ENCODE peak calls at places on chromosomes 2 and 18, in ten cellular contexts. D is neural progenitor cell; L is GM23248; S is SJSA1; K is HL-60; M is CD8-positive, alpha-beta T cell; P is small intestine; V is pancreas; O is aorta; N is A549. E is an unnamed sample.

GRCh38 chr2:98348066-98348561 is 1.9 kb downstream of the CNGA3 start:
- DNase-seq in D (peak), L (peak), S (no peak), K (no peak), M (no peak), P (peak), V (no peak), O (no peak), N (peak), E (no peak)

GRCh38 chr18:34598136-34598635 is 111.9 kb upstream of the DTNA start:
- DNase-seq in D (no peak), L (no peak), S (peak), K (no peak), M (no peak), P (no peak), V (no peak), O (no peak), N (no peak), E (no peak)

GRCh38 chr2:19711470-19712372 is 190.1 kb downstream of the TTC32 start:
- DNase-seq in D (peak), L (peak), S (peak), K (no peak), M (no peak), P (peak), V (no peak), O (peak), N (peak), E (no peak)

GRCh38 chr2:213046431-213046830 is 105.0 kb downstream of the IKZF2 start:
- DNase-seq in D (no peak), L (no peak), S (no peak), K (no peak), M (no peak), P (no peak), V (no peak), O (no peak), N (no peak), E (no peak)

GRCh38 chr2:179340678-179341077 is 76.0 kb upstream of the SESTD1 start:
- DNase-seq in D (peak), L (peak), S (no peak), K (peak), M (no peak), P (peak), V (no peak), O (no peak), N (peak), E (no peak)

GRCh38 chr18:45335644-45336043 is 279.6 kb upstream of the SLC14A2 start:
- DNase-seq in D (no peak), L (peak), S (no peak), K (no peak), M (no peak), P (peak), V (no peak), O (no peak), N (no peak), E (no peak)

GRCh38 chr2:119808516-119809147 is 48.9 kb downstream of the PTPN4 start:
- DNase-seq in D (no peak), L (peak), S (no peak), K (no peak), M (no peak), P (no peak), V (no peak), O (no peak), N (no peak), E (no peak)

GRCh38 chr2:30417253-30417652 is 29.8 kb upstream of the LCLAT1 start:
- DNase-seq in D (peak), L (no peak), S (no peak), K (peak), M (no peak), P (no peak), V (no peak), O (no peak), N (no peak), E (no peak)

GRCh38 chr18:77344777-77345507 is 95.3 kb downstream of the GALR1 start:
- DNase-seq in D (no peak), L (peak), S (peak), K (no peak), M (no peak), P (no peak), V (no peak), O (no peak), N (no peak), E (no peak)

GRCh38 chr2:64319930-64320329 is 134.0 kb upstream of the LGALSL start:
- DNase-seq in D (no peak), L (no peak), S (no peak), K (no peak), M (no peak), P (no peak), V (no peak), O (no peak), N (no peak), E (no peak)

GRCh38 chr2:189128961-189129360 is 50.6 kb downstream of the COL5A2 start:
- DNase-seq in D (no peak), L (peak), S (peak), K (no peak), M (no peak), P (no peak), V (no peak), O (no peak), N (no peak), E (no peak)

GRCh38 chr2:176421291-176422050 is 152.2 kb downstream of the MTX2 start:
- DNase-seq in D (no peak), L (no peak), S (no peak), K (no peak), M (no peak), P (no peak), V (no peak), O (no peak), N (no peak), E (no peak)

GRCh38 chr2:19845323-19845920 is 56.4 kb downstream of the TTC32 start:
- DNase-seq in D (no peak), L (no peak), S (no peak), K (no peak), M (no peak), P (no peak), V (no peak), O (no peak), N (no peak), E (no peak)

GRCh38 chr18:33444699-33445098 is 4.2 kb upstream of the CCDC178 start:
- DNase-seq in D (no peak), L (no peak), S (no peak), K (no peak), M (no peak), P (no peak), V (no peak), O (no peak), N (no peak), E (no peak)

GRCh38 chr2:115297056-115297455 is 854.6 kb downstream of the DPP10 start:
- DNase-seq in D (no peak), L (no peak), S (no peak), K (no peak), M (no peak), P (no peak), V (no peak), O (no peak), N (no peak), E (no peak)

GRCh38 chr2:239193925-239194687 is 206.7 kb downstream of the HDAC4 start:
- DNase-seq in D (peak), L (peak), S (no peak), K (no peak), M (no peak), P (no peak), V (no peak), O (no peak), N (peak), E (no peak)

GRCh38 chr2:119760876-119761275 is 1.2 kb downstream of the PTPN4 start:
- DNase-seq in D (no peak), L (peak), S (no peak), K (no peak), M (no peak), P (peak), V (no peak), O (no peak), N (no peak), E (no peak)

GRCh38 chr2:207334631-207335371 is 169.1 kb upstream of the KLF7 start:
- DNase-seq in D (peak), L (peak), S (peak), K (no peak), M (no peak), P (no peak), V (no peak), O (peak), N (peak), E (no peak)
- H3K4me3 ChIP-seq in D (peak), L (peak), S (peak), K (no peak), M (no peak), P (no peak), V (no peak), O (no peak), N (peak), E (peak)

GRCh38 chr2:27958711-27959378 is 68.3 kb downstream of the BABAM2 start:
- DNase-seq in D (peak), L (peak), S (peak), K (no peak), M (no peak), P (no peak), V (no peak), O (no peak), N (no peak), E (no peak)

GRCh38 chr2:27955762-27956161 is 65.2 kb downstream of the BABAM2 start:
- DNase-seq in D (no peak), L (peak), S (no peak), K (no peak), M (no peak), P (no peak), V (no peak), O (no peak), N (no peak), E (no peak)

GRCh38 chr2:27954771-27955384 is 64.3 kb downstream of the BABAM2 start:
- DNase-seq in D (no peak), L (peak), S (peak), K (peak), M (peak), P (no peak), V (no peak), O (peak), N (peak), E (peak)

GRCh38 chr2:27959496-27959895 is 69.0 kb downstream of the BABAM2 start:
- DNase-seq in D (no peak), L (peak), S (peak), K (peak), M (no peak), P (peak), V (no peak), O (no peak), N (peak), E (no peak)

DNA sequence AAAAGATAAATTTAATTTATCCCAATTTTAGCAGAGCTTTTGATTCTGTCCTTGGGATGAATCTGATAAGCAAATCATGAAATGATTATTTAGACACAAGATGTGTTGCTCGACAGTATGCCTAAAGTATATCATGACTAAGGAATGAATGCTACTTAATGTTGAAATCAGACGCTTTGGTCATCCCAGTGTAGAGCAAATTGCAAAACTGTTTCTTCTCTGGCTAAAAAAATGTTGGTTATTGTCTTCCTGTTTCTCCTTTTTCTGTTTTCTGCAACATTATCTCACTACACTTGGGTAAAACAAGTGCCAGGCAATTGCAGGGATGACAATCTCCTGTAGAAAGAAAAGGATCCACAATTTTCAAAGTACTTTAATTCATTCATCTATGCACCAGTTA is 66.4 kb downstream of the BABAM2 start:
- DNase-seq in D (no peak), L (peak), S (no peak), K (peak), M (no peak), P (no peak), V (no peak), O (no peak), N (no peak), E (no peak)
- H3K27ac ChIP-seq in D (no peak), L (peak), S (no peak), K (peak), M (no peak), P (no peak), V (no peak), O (no peak), N (peak), E (no peak)

GRCh38 chr18:22682720-22683119 is 250.4 kb upstream of the RBBP8 start:
- DNase-seq in D (no peak), L (no peak), S (no peak), K (no peak), M (no peak), P (peak), V (no peak), O (no peak), N (no peak), E (no peak)

GRCh38 chr18:22683786-22684185 is 249.3 kb upstream of the RBBP8 start:
- DNase-seq in D (no peak), L (no peak), S (no peak), K (no peak), M (no peak), P (peak), V (no peak), O (no peak), N (peak), E (no peak)

GRCh38 chr18:22684268-22684667 is 248.9 kb upstream of the RBBP8 start:
- DNase-seq in D (no peak), L (no peak), S (no peak), K (no peak), M (no peak), P (no peak), V (no peak), O (no peak), N (no peak), E (no peak)

GRCh38 chr18:22681912-22682311 is 251.2 kb upstream of the RBBP8 start:
- DNase-seq in D (no peak), L (no peak), S (no peak), K (no peak), M (no peak), P (no peak), V (no peak), O (no peak), N (no peak), E (no peak)

GRCh38 chr18:22683196-22683676 is 249.9 kb upstream of the RBBP8 start:
- DNase-seq in D (no peak), L (peak), S (peak), K (no peak), M (no peak), P (peak), V (peak), O (peak), N (peak), E (no peak)
- H3K4me3 ChIP-seq in D (no peak), L (no peak), S (no peak), K (no peak), M (no peak), P (no peak), V (no peak), O (no peak), N (no peak), E (no peak)

GRCh38 chr2:191539068-191539467 is 138.9 kb upstream of the NABP1 start:
- DNase-seq in D (peak), L (peak), S (peak), K (peak), M (peak), P (peak), V (no peak), O (no peak), N (peak), E (no peak)

GRCh38 chr2:191533693-191534175 is 144.2 kb upstream of the NABP1 start:
- DNase-seq in D (no peak), L (peak), S (no peak), K (peak), M (no peak), P (no peak), V (no peak), O (no peak), N (no peak), E (no peak)

GRCh38 chr2:191540681-191541080 is 137.3 kb upstream of the NABP1 start:
- DNase-seq in D (no peak), L (no peak), S (no peak), K (no peak), M (no peak), P (no peak), V (no peak), O (no peak), N (no peak), E (no peak)

GRCh38 chr2:191538334-191538910 is 139.5 kb upstream of the NABP1 start:
- DNase-seq in D (no peak), L (no peak), S (no peak), K (no peak), M (no peak), P (no peak), V (no peak), O (no peak), N (no peak), E (no peak)
- H3K27ac ChIP-seq in D (no peak), L (no peak), S (no peak), K (no peak), M (no peak), P (no peak), V (no peak), O (no peak), N (no peak), E (no peak)

DNA sequence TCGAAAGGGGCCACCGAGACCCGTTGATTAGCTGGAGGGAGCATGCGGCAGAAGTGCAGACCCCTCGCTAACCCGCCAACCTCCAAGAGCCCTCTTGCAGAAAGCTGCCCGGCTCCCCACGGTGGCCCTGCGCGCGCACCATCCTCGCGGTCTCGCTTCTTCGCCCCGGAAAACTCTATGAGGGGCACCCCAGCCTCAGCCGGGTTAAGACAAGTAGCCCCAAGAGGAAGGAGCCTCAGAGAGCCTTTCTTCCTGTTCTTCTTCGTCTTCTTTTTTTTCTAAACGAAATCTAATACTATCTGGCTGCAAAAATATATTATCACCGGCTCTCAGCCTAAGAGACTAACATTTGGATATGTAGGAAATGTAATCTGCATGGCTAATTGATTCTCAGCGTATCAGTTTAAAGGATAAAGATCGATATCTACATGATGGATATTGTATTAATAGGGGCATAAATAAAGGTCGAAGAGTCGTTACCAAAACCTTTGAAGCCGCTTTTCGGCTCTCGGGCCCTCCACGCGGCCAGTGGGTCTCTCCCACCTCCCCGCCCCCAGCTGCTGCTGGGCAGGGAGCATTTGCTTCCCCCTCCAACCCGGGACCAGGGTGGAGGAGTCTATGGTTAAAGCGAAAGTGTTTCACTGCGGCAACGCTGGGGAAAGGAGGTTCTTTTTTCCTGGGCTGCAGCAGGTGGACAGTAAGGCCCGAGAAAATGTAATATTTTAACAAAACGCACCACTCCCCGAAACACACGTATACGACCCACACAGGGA is 6.1 kb upstream of the PAX3 start:
- DNase-seq in D (peak), L (no peak), S (no peak), K (no peak), M (no peak), P (no peak), V (peak), O (no peak), N (no peak), E (no peak)
- H3K4me3 ChIP-seq in D (peak), L (peak), S (no peak), K (peak), M (peak), P (no peak), V (no peak), O (peak), N (peak), E (peak)

GRCh38 chr2:33726415-33726814 is 127.3 kb upstream of the FAM98A start:
- DNase-seq in D (no peak), L (no peak), S (no peak), K (no peak), M (no peak), P (no peak), V (no peak), O (no peak), N (no peak), E (no peak)
- H3K27ac ChIP-seq in D (no peak), L (no peak), S (no peak), K (no peak), M (no peak), P (no peak), V (no peak), O (no peak), N (no peak), E (no peak)

GRCh38 chr18:13545955-13546354 is 180.4 kb downstream of the FAM210A start:
- DNase-seq in D (no peak), L (no peak), S (no peak), K (no peak), M (no peak), P (no peak), V (no peak), O (no peak), N (no peak), E (no peak)

GRCh38 chr18:13548944-13549878 is 177.1 kb downstream of the FAM210A start:
- DNase-seq in D (no peak), L (no peak), S (no peak), K (no peak), M (no peak), P (no peak), V (no peak), O (no peak), N (no peak), E (no peak)

GRCh38 chr18:13545514-13545913 is 180.8 kb downstream of the FAM210A start:
- DNase-seq in D (no peak), L (no peak), S (no peak), K (no peak), M (no peak), P (no peak), V (no peak), O (no peak), N (no peak), E (no peak)

GRCh38 chr18:13548106-13548819 is 178.1 kb downstream of the FAM210A start:
- DNase-seq in D (no peak), L (no peak), S (no peak), K (no peak), M (no peak), P (no peak), V (no peak), O (no peak), N (no peak), E (no peak)

DNA sequence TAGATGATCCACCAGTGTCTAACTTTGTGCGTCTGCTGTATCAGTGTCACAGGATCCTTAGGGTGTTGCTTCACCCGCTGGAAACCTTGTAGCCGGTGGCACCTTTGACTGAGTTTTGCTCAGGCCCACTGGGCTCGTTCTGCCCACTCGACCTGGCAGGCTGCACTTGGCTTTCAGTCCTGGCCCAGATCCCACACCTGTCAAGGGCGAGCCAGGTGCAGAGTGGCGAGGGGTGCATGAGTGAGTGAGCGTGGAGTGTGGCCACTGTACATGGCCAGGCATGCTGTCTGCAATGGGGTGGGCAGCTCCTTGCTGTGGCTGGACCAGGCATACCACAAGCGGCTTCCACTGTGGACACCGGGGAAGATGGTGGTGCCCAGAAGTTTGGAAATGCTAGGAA is 179.0 kb downstream of the FAM210A start:
- DNase-seq in D (no peak), L (no peak), S (no peak), K (no peak), M (no peak), P (no peak), V (no peak), O (no peak), N (no peak), E (no peak)
- H3K4me3 ChIP-seq in D (no peak), L (no peak), S (no peak), K (no peak), M (no peak), P (no peak), V (no peak), O (no peak), N (no peak), E (no peak)

E was measured in esophagus squamous epithelium.